ENCODE peak calls at places on chromosomes 7 and 10, in nine cellular contexts. A is NCI-H1417; E is stimulated activated CD8-positive, alpha-beta memory T cell treated with anti-CD3 and anti-CD28 coated beads, Interleukin-12 subunit alpha, Interleukin-12 subunit beta, amount 100 ng/mL, for 1 hour; K is left ventricle myocardium superior; X is cardiac muscle cell; Y is amniotic stem cell; C is astrocyte of the spinal cord; U is activated CD4-positive, alpha-beta T cell treated with anti-CD3 and anti-CD28 coated beads, Interleukin-2, amount 10 ng/mL, durations not matched to agents 7 days and 5 days; D is mucosa of gallbladder. P is an unnamed sample.

GRCh38 chr7:25789701-25790240 is 362.2 kb upstream of the NFE2L3 start:
- DNase-seq in A (peak), E (no peak), K (no peak), X (no peak), Y (no peak), C (no peak), U (no peak), D (no peak), P (no peak)

GRCh38 chr10:123942114-123942513 is 50.5 kb upstream of the CPXM2 start:
- DNase-seq in A (no peak), E (no peak), K (no peak), X (no peak), Y (no peak), C (no peak), U (no peak), D (no peak), P (no peak)

GRCh38 chr7:49892473-49892872 is 119.0 kb downstream of the VWC2 start:
- DNase-seq in A (no peak), E (no peak), K (no peak), X (no peak), Y (no peak), C (no peak), U (no peak), D (no peak), P (no peak)

GRCh38 chr7:74038194-74038961 is 10.4 kb downstream of the ELN start:
- DNase-seq in A (no peak), E (no peak), K (peak), X (no peak), Y (no peak), C (no peak), U (no peak), D (no peak), P (peak)

GRCh38 chr7:157432541-157432956 is 95.7 kb downstream of the DNAJB6 start:
- DNase-seq in A (peak), E (no peak), K (peak), X (no peak), Y (peak), C (peak), U (peak), D (peak), P (peak)

GRCh38 chr7:977326-978048 is 2.1 kb upstream of the COX19 start:
- DNase-seq in A (peak), E (no peak), K (no peak), X (no peak), Y (no peak), C (no peak), U (no peak), D (peak), P (peak)

GRCh38 chr10:77461636-77462296 is 175.8 kb downstream of the KCNMA1 start:
- DNase-seq in A (no peak), E (no peak), K (no peak), X (no peak), Y (no peak), C (no peak), U (no peak), D (no peak), P (no peak)

GRCh38 chr7:64174941-64175340 is 32.1 kb upstream of the ZNF735 start:
- DNase-seq in A (no peak), E (no peak), K (no peak), X (no peak), Y (no peak), C (no peak), U (no peak), D (no peak), P (no peak)

GRCh38 chr10:22997102-22997501 is 69.2 kb downstream of the ARMC3 start:
- DNase-seq in A (peak), E (no peak), K (no peak), X (peak), Y (no peak), C (peak), U (no peak), D (no peak), P (no peak)

GRCh38 chr10:60182691-60183090 is 207.0 kb downstream of the ANK3 start:
- DNase-seq in A (no peak), E (no peak), K (no peak), X (no peak), Y (no peak), C (peak), U (no peak), D (no peak), P (no peak)

GRCh38 chr10:5589963-5590511 is 65.3 kb downstream of the CALML3 start:
- DNase-seq in A (no peak), E (no peak), K (no peak), X (no peak), Y (no peak), C (peak), U (no peak), D (no peak), P (peak)

GRCh38 chr10:93290661-93291354 is 191.3 kb downstream of the MYOF start:
- DNase-seq in A (peak), E (no peak), K (no peak), X (no peak), Y (no peak), C (no peak), U (no peak), D (no peak), P (no peak)

GRCh38 chr7:50621932-50622587 is 56.9 kb upstream of the DDC start:
- DNase-seq in A (no peak), E (no peak), K (peak), X (peak), Y (no peak), C (no peak), U (peak), D (no peak), P (no peak)

GRCh38 chr10:116627386-116627933 is 6.7 kb downstream of the PNLIPRP2 start:
- DNase-seq in A (peak), E (no peak), K (peak), X (peak), Y (no peak), C (no peak), U (no peak), D (no peak), P (peak)

GRCh38 chr7:36671432-36671829 is 52.9 kb downstream of the AOAH start:
- DNase-seq in A (no peak), E (no peak), K (no peak), X (no peak), Y (no peak), C (no peak), U (no peak), D (no peak), P (no peak)

GRCh38 chr10:546971-547590 is 142.4 kb downstream of the DIP2C start:
- DNase-seq in A (peak), E (no peak), K (no peak), X (no peak), Y (no peak), C (peak), U (no peak), D (peak), P (no peak)

GRCh38 chr10:70461397-70462348 is 16.9 kb upstream of the PALD1 start:
- DNase-seq in A (peak), E (no peak), K (peak), X (peak), Y (peak), C (peak), U (peak), D (peak), P (peak)

GRCh38 chr10:119022846-119023552 is 6.5 kb upstream of the NANOS1 start:
- DNase-seq in A (peak), E (no peak), K (no peak), X (no peak), Y (no peak), C (peak), U (no peak), D (no peak), P (no peak)

GRCh38 chr7:148941598-148942280 is 57.6 kb upstream of the EZH2 start:
- DNase-seq in A (peak), E (peak), K (peak), X (peak), Y (no peak), C (peak), U (peak), D (peak), P (peak)

GRCh38 chr7:29102554-29103151 is 43.7 kb downstream of the CPVL start:
- DNase-seq in A (peak), E (peak), K (peak), X (peak), Y (no peak), C (peak), U (peak), D (peak), P (peak)

GRCh38 chr10:125683063-125683462 is at the start of gene TEX36:
- DNase-seq in A (no peak), E (no peak), K (no peak), X (no peak), Y (no peak), C (no peak), U (no peak), D (no peak), P (no peak)

GRCh38 chr7:79403451-79403850 is 50.0 kb downstream of the MAGI2 start:
- DNase-seq in A (no peak), E (no peak), K (no peak), X (no peak), Y (no peak), C (no peak), U (no peak), D (no peak), P (no peak)

GRCh38 chr7:832292-832967 is at the start of gene SUN1:
- DNase-seq in A (peak), E (peak), K (no peak), X (peak), Y (peak), C (peak), U (peak), D (no peak), P (peak)

GRCh38 chr10:132374612-132375011 is 22.4 kb upstream of the PWWP2B start:
- DNase-seq in A (no peak), E (no peak), K (no peak), X (no peak), Y (no peak), C (no peak), U (no peak), D (no peak), P (peak)

GRCh38 chr10:18113881-18114280 is 26.3 kb upstream of the CACNB2 start:
- DNase-seq in A (no peak), E (no peak), K (no peak), X (no peak), Y (no peak), C (peak), U (no peak), D (no peak), P (no peak)

GRCh38 chr10:91601212-91601611 is 31.7 kb downstream of the PPP1R3C start:
- DNase-seq in A (no peak), E (no peak), K (no peak), X (no peak), Y (no peak), C (no peak), U (no peak), D (no peak), P (no peak)

GRCh38 chr7:121041516-121042148 is 53.1 kb downstream of the CPED1 start:
- DNase-seq in A (peak), E (no peak), K (no peak), X (no peak), Y (no peak), C (no peak), U (no peak), D (no peak), P (no peak)

P was measured in kidney.